ENCODE peak calls at places on chromosomes 12 and 14, in four cellular contexts. One of them, this sample, is unnamed.

GRCh38 chr12:58313091-58313855 is 371.9 kb downstream of the ATP23 start:
- DNase-seq in DND-41: no peak
- DNase-seq in breast epithelium: no peak
- DNase-seq in fibroblast of lung: peak
- DNase-seq in this sample: no peak

GRCh38 chr14:72638021-72638420 is 255.9 kb downstream of the DPF3 start:
- DNase-seq in DND-41: no peak
- DNase-seq in breast epithelium: no peak
- DNase-seq in fibroblast of lung: peak
- DNase-seq in this sample: no peak

GRCh38 chr12:25388216-25388615 is 137.5 kb upstream of the KRAS start:
- DNase-seq in DND-41: no peak
- DNase-seq in breast epithelium: no peak
- DNase-seq in fibroblast of lung: no peak
- DNase-seq in this sample: no peak

GRCh38 chr14:55102141-55102547 is 26.9 kb upstream of the LGALS3 start:
- DNase-seq in DND-41: no peak
- DNase-seq in breast epithelium: peak
- DNase-seq in fibroblast of lung: peak
- DNase-seq in this sample: peak

GRCh38 chr14:105945891-105946290 is 419.5 kb downstream of the TMEM121 start:
- DNase-seq in DND-41: peak
- DNase-seq in breast epithelium: no peak
- DNase-seq in fibroblast of lung: no peak
- DNase-seq in this sample: no peak

GRCh38 chr12:45220366-45220931 is 4.6 kb downstream of the ANO6 start:
- DNase-seq in DND-41: no peak
- DNase-seq in breast epithelium: no peak
- DNase-seq in fibroblast of lung: no peak
- DNase-seq in this sample: no peak

GRCh38 chr14:102554835-102555819 is 37.3 kb upstream of the RCOR1 start:
- DNase-seq in DND-41: peak
- DNase-seq in breast epithelium: no peak
- DNase-seq in fibroblast of lung: peak
- DNase-seq in this sample: peak

GRCh38 chr12:105705765-105706164 is 375.3 kb downstream of the C12orf75 start:
- DNase-seq in DND-41: peak
- DNase-seq in breast epithelium: no peak
- DNase-seq in fibroblast of lung: peak
- DNase-seq in this sample: no peak

GRCh38 chr12:56451147-56451546 is 1.9 kb upstream of the TIMELESS start:
- DNase-seq in DND-41: no peak
- DNase-seq in breast epithelium: no peak
- DNase-seq in fibroblast of lung: no peak
- DNase-seq in this sample: no peak

GRCh38 chr14:54570047-54570446 is 3.1 kb downstream of the SAMD4A start:
- DNase-seq in DND-41: no peak
- DNase-seq in breast epithelium: no peak
- DNase-seq in fibroblast of lung: no peak
- DNase-seq in this sample: no peak

GRCh38 chr12:16756833-16757552 is 151.0 kb upstream of the LMO3 start:
- DNase-seq in DND-41: no peak
- DNase-seq in breast epithelium: no peak
- DNase-seq in fibroblast of lung: no peak
- DNase-seq in this sample: no peak

GRCh38 chr14:23984891-23985607 is 3.7 kb upstream of the DHRS4L2 start:
- DNase-seq in DND-41: peak
- DNase-seq in breast epithelium: no peak
- DNase-seq in fibroblast of lung: peak
- DNase-seq in this sample: no peak

GRCh38 chr12:30988086-30988485 is 61.5 kb downstream of the TSPAN11 start:
- DNase-seq in DND-41: no peak
- DNase-seq in breast epithelium: no peak
- DNase-seq in fibroblast of lung: no peak
- DNase-seq in this sample: no peak

GRCh38 chr12:28090835-28091234 is 99.4 kb upstream of the CCDC91 start:
- DNase-seq in DND-41: no peak
- DNase-seq in breast epithelium: no peak
- DNase-seq in fibroblast of lung: no peak
- DNase-seq in this sample: no peak
- H3K4me3 ChIP-seq in DND-41: no peak
- H3K4me3 ChIP-seq in breast epithelium: no peak
- H3K4me3 ChIP-seq in fibroblast of lung: no peak
- H3K4me3 ChIP-seq in this sample: no peak

DNA sequence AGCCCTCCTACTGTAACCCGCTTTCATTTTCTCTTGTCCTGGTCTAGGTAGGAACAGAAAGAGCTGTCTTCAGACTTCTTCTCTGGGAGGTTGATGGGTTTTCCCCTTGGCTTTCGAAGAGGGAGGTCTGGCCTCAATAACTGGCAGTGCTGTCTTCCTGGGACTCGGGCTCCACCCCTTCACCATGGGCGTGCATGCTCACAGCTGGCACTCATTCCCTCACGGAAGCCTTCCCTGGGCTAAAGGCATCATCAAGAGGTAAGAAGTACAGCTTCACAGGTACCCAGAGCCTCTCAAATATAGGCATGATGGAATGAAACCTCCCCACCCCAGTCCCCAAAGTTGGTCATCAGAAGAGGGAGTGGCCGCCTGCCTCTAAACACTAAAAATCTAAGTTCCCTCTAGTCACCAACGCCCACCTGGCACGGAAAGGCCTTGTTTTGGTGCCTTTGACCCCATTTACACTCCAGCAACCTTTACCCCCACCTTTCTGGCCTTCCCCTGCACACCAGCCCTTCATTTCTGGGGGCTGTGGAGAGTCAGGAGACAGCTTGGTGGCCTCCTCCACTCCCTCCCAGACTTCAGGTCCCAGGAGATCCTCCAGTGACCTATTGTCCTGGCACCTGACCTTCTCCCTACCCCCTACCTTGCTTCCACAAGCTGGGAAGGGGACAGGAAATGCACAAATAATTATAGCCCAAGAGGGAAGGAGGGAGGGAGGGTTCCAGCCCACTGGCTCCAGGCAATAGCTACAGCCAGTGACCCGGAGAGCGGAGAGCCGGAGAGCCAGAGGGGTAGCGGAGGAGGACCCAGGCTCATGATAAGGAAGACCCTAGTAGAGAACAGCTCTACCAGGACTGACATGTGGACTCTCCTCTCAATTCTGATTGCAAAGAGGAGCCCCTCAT is 2.8 kb downstream of the RAPGEF3 start:
- DNase-seq in DND-41: no peak
- DNase-seq in breast epithelium: no peak
- DNase-seq in fibroblast of lung: no peak
- DNase-seq in this sample: no peak
- H3K27ac ChIP-seq in DND-41: no peak
- H3K27ac ChIP-seq in breast epithelium: peak
- H3K27ac ChIP-seq in fibroblast of lung: no peak
- H3K27ac ChIP-seq in this sample: no peak

DNA sequence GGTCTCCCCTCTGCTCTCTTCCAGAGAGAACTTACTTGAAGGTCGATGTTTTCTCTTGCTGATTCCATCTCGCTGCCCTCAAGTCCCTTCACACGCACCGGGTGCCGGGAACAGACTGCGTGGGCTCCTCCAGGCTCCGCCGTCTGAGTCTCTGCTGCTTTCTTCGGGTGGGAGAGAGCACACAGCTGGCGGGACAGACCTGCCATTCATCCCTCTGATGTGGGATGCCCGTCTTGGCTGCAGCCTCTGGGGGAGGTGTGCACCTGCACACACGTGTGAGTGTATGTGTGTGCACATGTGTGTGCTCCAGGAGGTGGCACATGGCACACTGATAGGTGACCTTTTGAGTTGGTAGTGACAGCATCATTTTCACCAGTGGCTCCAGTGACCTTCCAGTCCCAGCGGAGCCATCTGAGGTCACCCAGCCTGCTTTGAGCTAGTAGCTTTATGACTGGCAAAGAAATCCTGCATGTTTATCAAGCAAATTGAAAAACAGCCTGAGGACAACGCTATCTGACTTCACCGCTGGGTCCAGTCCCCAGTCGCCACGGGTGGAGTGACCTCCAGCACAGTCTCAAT is at the start of gene NINJ2:
- DNase-seq in DND-41: peak
- DNase-seq in breast epithelium: no peak
- DNase-seq in fibroblast of lung: no peak
- DNase-seq in this sample: no peak
- H3K4me3 ChIP-seq in DND-41: no peak
- H3K4me3 ChIP-seq in breast epithelium: peak
- H3K4me3 ChIP-seq in fibroblast of lung: no peak
- H3K4me3 ChIP-seq in this sample: peak

DNA sequence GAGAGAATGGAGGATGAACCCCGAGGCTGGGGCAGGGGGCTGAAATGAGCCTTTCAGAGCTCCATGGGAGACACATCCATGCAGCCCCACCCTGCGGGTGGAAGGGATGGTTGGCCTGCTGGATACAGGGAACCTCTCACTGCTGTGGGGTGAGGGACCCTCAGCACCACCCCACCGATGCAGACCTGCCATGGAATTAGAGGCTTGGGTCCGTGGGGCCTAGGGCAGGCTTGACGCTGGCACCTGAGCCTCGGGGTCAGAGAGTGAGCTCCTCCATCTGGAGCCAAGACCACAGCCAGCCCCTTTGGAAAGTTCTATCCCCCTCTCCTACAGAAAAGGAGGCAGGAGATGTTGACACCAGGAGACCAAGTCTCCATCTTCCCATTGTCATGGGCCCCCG is 7.4 kb upstream of the KRT74 start:
- DNase-seq in DND-41: no peak
- DNase-seq in breast epithelium: no peak
- DNase-seq in fibroblast of lung: no peak
- DNase-seq in this sample: no peak
- H3K27ac ChIP-seq in DND-41: no peak
- H3K27ac ChIP-seq in breast epithelium: peak
- H3K27ac ChIP-seq in fibroblast of lung: no peak
- H3K27ac ChIP-seq in this sample: no peak

GRCh38 chr12:4538207-4539160 is at the start of gene RAD51AP1:
- DNase-seq in DND-41: peak
- DNase-seq in breast epithelium: peak
- DNase-seq in fibroblast of lung: peak
- DNase-seq in this sample: peak

GRCh38 chr12:4545195-4545594 is 6.5 kb downstream of the RAD51AP1 start:
- DNase-seq in DND-41: no peak
- DNase-seq in breast epithelium: no peak
- DNase-seq in fibroblast of lung: no peak
- DNase-seq in this sample: no peak

GRCh38 chr12:4539167-4539870 is 629 bp downstream of the RAD51AP1 start:
- DNase-seq in DND-41: no peak
- DNase-seq in breast epithelium: no peak
- DNase-seq in fibroblast of lung: no peak
- DNase-seq in this sample: no peak

GRCh38 chr12:4540170-4540569 is 1.5 kb downstream of the RAD51AP1 start:
- DNase-seq in DND-41: no peak
- DNase-seq in breast epithelium: no peak
- DNase-seq in fibroblast of lung: no peak
- DNase-seq in this sample: no peak

GRCh38 chr12:4540633-4541032 is 1.9 kb downstream of the RAD51AP1 start:
- DNase-seq in DND-41: no peak
- DNase-seq in breast epithelium: no peak
- DNase-seq in fibroblast of lung: no peak
- DNase-seq in this sample: no peak
- H3K4me3 ChIP-seq in DND-41: no peak
- H3K4me3 ChIP-seq in breast epithelium: no peak
- H3K4me3 ChIP-seq in fibroblast of lung: no peak
- H3K4me3 ChIP-seq in this sample: no peak

DNA sequence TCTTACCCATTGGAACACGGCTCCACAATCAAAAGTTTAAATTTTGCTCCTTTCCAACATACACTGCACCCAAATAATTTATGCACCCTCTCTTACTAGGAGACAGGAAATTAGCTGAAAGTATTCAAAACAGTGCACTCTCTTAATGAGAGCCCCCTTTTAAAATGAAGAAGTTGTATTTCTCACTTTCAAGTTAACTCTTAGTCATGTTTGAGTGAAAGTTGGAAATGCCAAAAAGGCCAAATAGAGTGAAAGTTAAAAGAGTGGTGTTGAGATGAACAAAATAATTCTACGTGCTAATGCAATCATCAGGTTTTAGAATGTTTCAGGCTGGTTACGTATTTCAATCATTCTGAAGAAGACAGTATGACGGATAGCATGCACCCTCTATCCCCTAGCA is 429.6 kb upstream of the SOX5 start:
- DNase-seq in DND-41: no peak
- DNase-seq in breast epithelium: no peak
- DNase-seq in fibroblast of lung: no peak
- DNase-seq in this sample: no peak
- H3K27ac ChIP-seq in DND-41: no peak
- H3K27ac ChIP-seq in breast epithelium: no peak
- H3K27ac ChIP-seq in fibroblast of lung: peak
- H3K27ac ChIP-seq in this sample: no peak

DNA sequence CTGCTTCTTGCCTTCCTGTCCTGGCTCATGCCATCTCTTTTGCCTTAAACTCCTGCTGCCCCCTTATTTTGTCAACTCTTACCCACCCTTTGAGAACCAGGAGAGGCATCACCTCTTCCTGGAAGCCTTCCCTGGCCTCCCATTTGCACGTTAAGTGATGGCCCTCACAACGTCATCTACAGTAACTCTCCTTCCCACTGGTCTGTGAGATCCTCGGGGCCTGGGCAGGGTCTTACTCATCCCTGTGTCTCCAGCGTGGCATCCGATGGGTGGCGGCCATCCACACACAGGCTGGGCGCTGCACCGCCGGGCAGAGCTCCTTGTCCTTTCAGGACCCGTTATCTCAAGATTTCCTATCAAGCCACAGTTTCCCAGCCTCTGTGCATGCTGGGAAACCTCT is 16.8 kb upstream of the CACNA2D4 start:
- DNase-seq in DND-41: no peak
- DNase-seq in breast epithelium: no peak
- DNase-seq in fibroblast of lung: no peak
- DNase-seq in this sample: no peak
- H3K4me3 ChIP-seq in DND-41: no peak
- H3K4me3 ChIP-seq in breast epithelium: no peak
- H3K4me3 ChIP-seq in fibroblast of lung: no peak
- H3K4me3 ChIP-seq in this sample: no peak

GRCh38 chr14:75554482-75554881 is 23.9 kb upstream of the FLVCR2 start:
- DNase-seq in DND-41: no peak
- DNase-seq in breast epithelium: no peak
- DNase-seq in fibroblast of lung: peak
- DNase-seq in this sample: no peak

GRCh38 chr14:75551021-75551420 is 27.4 kb upstream of the FLVCR2 start:
- DNase-seq in DND-41: no peak
- DNase-seq in breast epithelium: no peak
- DNase-seq in fibroblast of lung: no peak
- DNase-seq in this sample: no peak

GRCh38 chr14:75553157-75553556 is 25.3 kb upstream of the FLVCR2 start:
- DNase-seq in DND-41: no peak
- DNase-seq in breast epithelium: no peak
- DNase-seq in fibroblast of lung: no peak
- DNase-seq in this sample: no peak

GRCh38 chr14:75549169-75549568 is 26.9 kb downstream of the BATF start:
- DNase-seq in DND-41: no peak
- DNase-seq in breast epithelium: no peak
- DNase-seq in fibroblast of lung: no peak
- DNase-seq in this sample: no peak

GRCh38 chr14:75553761-75554160 is 24.7 kb upstream of the FLVCR2 start:
- DNase-seq in DND-41: no peak
- DNase-seq in breast epithelium: no peak
- DNase-seq in fibroblast of lung: no peak
- DNase-seq in this sample: no peak
- H3K27ac ChIP-seq in DND-41: no peak
- H3K27ac ChIP-seq in breast epithelium: no peak
- H3K27ac ChIP-seq in fibroblast of lung: no peak
- H3K27ac ChIP-seq in this sample: no peak